ENCODE peak calls at places on chromosomes 13 and 19, in nine cellular contexts. G is fibroblast of mammary gland, L is stomach, D is esophagus muscularis mucosa, E is epithelial cell of esophagus, V is uterus, P is right lobe of liver, S is pancreas, B is body of pancreas. U is an unnamed sample.

GRCh38 chr13:68291595-68291994 is 1061.5 kb upstream of the PCDH9 start:
- DNase-seq in G (no peak), S (peak; percentile 33), D (no peak), E (no peak), B (peak; percentile 49), L (no peak), V (no peak), P (no peak), U (no peak)

GRCh38 chr19:58044886-58045285 is 11.1 kb downstream of the ZSCAN1 start:
- DNase-seq in B (no peak), E (no peak), V (no peak), S (no peak), D (no peak), G (no peak), P (no peak), L (no peak), U (no peak)

GRCh38 chr19:52464798-52465470 is 11.6 kb downstream of the ZNF578 start:
- DNase-seq in P (no peak), E (no peak), L (no peak), D (no peak), S (no peak), G (no peak), B (no peak), V (no peak), U (no peak)

GRCh38 chr19:4374451-4375163 is 25.7 kb downstream of the SH3GL1 start:
- DNase-seq in D (peak; percentile 93), P (peak; percentile 75), S (peak; percentile 88), B (peak; percentile 59), L (peak; percentile 73), E (peak; percentile 81), G (peak; percentile 96), V (peak; percentile 78), U (peak; percentile 64)

GRCh38 chr13:37488682-37489081 is 109.9 kb downstream of the POSTN start:
- DNase-seq in V (no peak), B (no peak), P (no peak), E (no peak), G (peak; percentile 41), D (no peak), S (no peak), L (no peak), U (peak; percentile 53)

GRCh38 chr19:40799558-40800338 is 757 bp downstream of the EGLN2 start:
- DNase-seq in P (peak; percentile 79), G (no peak), S (peak; percentile 87), V (peak; percentile 64), D (no peak), E (no peak), B (no peak), L (peak; percentile 42), U (peak; percentile 42)

GRCh38 chr13:32253911-32254399 is 61.2 kb downstream of the ZAR1L start:
- DNase-seq in B (peak; percentile 63), V (no peak), P (no peak), G (no peak), S (no peak), L (peak; percentile 52), D (no peak), E (no peak), U (no peak)

GRCh38 chr13:42453091-42453645 is 120.8 kb upstream of the TNFSF11 start:
- DNase-seq in L (no peak), E (no peak), D (no peak), P (no peak), S (no peak), G (no peak), V (no peak), B (no peak), U (no peak)

GRCh38 chr19:42148270-42148669 is 16.0 kb upstream of the POU2F2 start:
- DNase-seq in D (no peak), E (no peak), P (no peak), G (no peak), V (no peak), L (no peak), S (no peak), B (no peak), U (no peak)

GRCh38 chr19:45901432-45901903 is 945 bp downstream of the MYPOP start:
- DNase-seq in G (peak; percentile 44), L (peak; percentile 44), D (no peak), P (peak; percentile 60), V (peak; percentile 47), S (peak; percentile 78), B (peak; percentile 64), E (peak; percentile 52), U (peak; percentile 57)

GRCh38 chr19:5058456-5059190 is 89.7 kb downstream of the KDM4B start:
- DNase-seq in L (no peak), D (no peak), P (no peak), G (peak; percentile 40), S (peak; percentile 40), V (no peak), E (peak; percentile 23), B (no peak), U (no peak)

GRCh38 chr13:40221460-40222201 is 444.8 kb downstream of the FOXO1 start:
- DNase-seq in G (peak; percentile 92), L (no peak), S (no peak), D (no peak), V (peak; percentile 77), E (peak; percentile 23), B (peak; percentile 42), P (no peak), U (peak; percentile 99)

GRCh38 chr13:41064493-41064892 is 3.2 kb downstream of the WBP4 start:
- DNase-seq in G (peak; percentile 74), B (no peak), D (no peak), L (no peak), P (no peak), E (no peak), S (no peak), V (no peak), U (peak; percentile 85)

GRCh38 chr13:74346960-74347359 is 212.8 kb upstream of the KLF12 start:
- DNase-seq in V (no peak), S (no peak), E (no peak), L (no peak), B (no peak), P (no peak), G (no peak), D (no peak), U (no peak)

GRCh38 chr19:18590273-18591272 is 2.0 kb downstream of the REX1BD start:
- DNase-seq in V (no peak), P (no peak), D (no peak), B (no peak), E (peak; percentile 90), G (peak; percentile 73), S (peak; percentile 64), L (no peak), U (peak; percentile 87)

GRCh38 chr13:100392709-100393630 is 195.6 kb downstream of the GGACT start:
- DNase-seq in V (peak; percentile 95), G (peak; percentile 100), L (peak; percentile 69), B (peak; percentile 57), E (peak; percentile 97), D (peak; percentile 93), P (peak; percentile 52), S (no peak), U (peak; percentile 100)

GRCh38 chr19:35890113-35890650 is 10.2 kb downstream of the NFKBID start:
- DNase-seq in G (no peak), E (no peak), B (no peak), V (no peak), P (no peak), S (no peak), L (no peak), D (no peak), U (no peak)
- H3K4me3 ChIP-seq in G (no peak overlapping the region), E (no peak overlapping the region), B (no peak overlapping the region), V (no peak overlapping the region), P (no peak overlapping the region), S (no peak overlapping the region), L (no peak overlapping the region), D (no peak overlapping the region), U (no peak overlapping the region)

DNA sequence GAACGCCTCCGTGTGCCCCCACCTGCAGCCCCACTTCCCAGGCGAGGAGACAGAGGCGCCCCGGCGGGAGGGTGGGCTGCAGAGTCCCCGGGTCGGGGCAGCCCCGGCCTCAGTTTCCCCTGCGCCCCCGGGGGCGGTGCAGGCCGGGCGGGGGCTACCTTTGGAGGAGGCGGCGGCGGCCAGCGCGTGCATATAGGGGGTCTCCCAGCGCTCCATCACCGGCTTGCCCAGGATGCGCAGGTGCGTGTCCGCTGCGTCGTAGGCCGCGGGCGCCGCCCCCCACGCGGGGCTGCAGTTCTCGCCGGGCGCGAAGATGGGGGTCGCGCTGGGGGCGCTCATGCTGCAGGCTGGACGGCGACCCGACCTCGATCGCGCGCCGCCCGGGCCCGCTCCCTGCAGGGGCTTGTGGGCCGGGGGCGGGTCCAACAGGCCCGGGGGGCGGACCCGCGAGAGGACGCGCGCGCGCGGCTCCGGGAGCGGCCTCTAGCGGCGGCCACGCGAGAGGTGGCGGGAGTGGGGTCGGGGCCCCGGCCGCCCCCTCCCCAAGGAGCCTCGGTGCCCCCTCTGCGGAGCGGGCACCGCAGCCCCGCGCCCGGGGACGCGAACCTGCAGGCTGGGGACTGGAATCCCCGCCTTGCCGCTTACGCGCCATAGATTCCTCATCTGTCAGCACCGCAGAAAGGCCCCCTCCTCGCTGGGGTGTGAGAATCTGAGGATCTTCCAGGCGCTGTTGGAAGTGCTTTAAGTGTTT is at the start of gene GAMT:
- DNase-seq in E (no peak), G (no peak), P (peak; percentile 69), S (no peak), B (peak; percentile 72), V (no peak), D (no peak), L (no peak), U (no peak)
- TF ChIP-seq CTCF in E (no peak), G (no peak), P (peak; percentile 56), S (peak; percentile 43), B (no peak), V (peak; percentile 26), D (peak; percentile 49), L (peak; percentile 8), U (peak; percentile 16)

GRCh38 chr13:23469901-23470525 is 36.5 kb upstream of the SACS start:
- DNase-seq in D (no peak), L (no peak), V (no peak), G (peak; percentile 8), P (no peak), E (no peak), B (no peak), S (no peak), U (peak; percentile 39)

GRCh38 chr13:23468811-23469210 is 35.3 kb upstream of the SACS start:
- DNase-seq in V (no peak), P (no peak), G (no peak), S (no peak), L (no peak), E (no peak), D (no peak), B (no peak), U (no peak)

GRCh38 chr13:23473236-23473635 is 39.7 kb upstream of the SACS start:
- DNase-seq in P (no peak), B (no peak), V (no peak), L (no peak), E (no peak), G (no peak), D (no peak), S (no peak), U (no peak)

GRCh38 chr13:23472189-23472588 is 38.7 kb upstream of the SACS start:
- DNase-seq in E (no peak), P (no peak), L (no peak), V (no peak), S (no peak), D (no peak), B (no peak), G (no peak), U (no peak)

GRCh38 chr13:23470706-23471610 is 37.5 kb upstream of the SACS start:
- DNase-seq in P (no peak), D (no peak), E (no peak), G (no peak), V (no peak), L (no peak), S (no peak), B (no peak), U (no peak)
- H3K4me3 ChIP-seq in P (no peak overlapping the region), D (no peak overlapping the region), E (no peak overlapping the region), G (no peak overlapping the region), V (no peak overlapping the region), L (no peak overlapping the region), S (no peak overlapping the region), B (no peak overlapping the region), U (no peak overlapping the region)

GRCh38 chr13:97392020-97392419 is 41.9 kb upstream of the RAP2A start:
- DNase-seq in D (no peak), E (no peak), S (no peak), V (no peak), G (no peak), B (no peak), P (no peak), L (no peak), U (no peak)
- TF ChIP-seq CTCF in D (no peak), E (no peak), S (no peak), V (no peak), G (no peak), B (no peak), P (no peak), L (no peak), U (no peak)

U was measured in choroid plexus epithelial cell.